ENCODE peak calls at places on chromosomes 5 and 9, in nine cellular contexts. E is fibroblast of lung, J is K562, K is lower lobe of right lung, B is neural progenitor cell, V is NT2/D1, N is cardiac muscle cell, G is transverse colon, C is stomach. S is an unnamed sample.

GRCh38 chr5:180291234-180291940 is 496 bp downstream of the MAPK9 start:
- DNase-seq in E (no peak), J (peak; percentile 39), N (peak; percentile 39), K (no peak), V (no peak), G (peak; percentile 26), B (peak; percentile 40), C (peak; percentile 27), S (peak; percentile 49)

GRCh38 chr5:56838409-56839039 is 23.2 kb downstream of the MAP3K1 start:
- DNase-seq in G (no peak), N (peak; percentile 47), C (no peak), B (peak; percentile 65), E (peak; percentile 80), J (peak; percentile 33), K (no peak), V (no peak), S (no peak)

GRCh38 chr5:14908195-14908594 is 36.6 kb upstream of the ANKH start:
- DNase-seq in N (peak; percentile 78), V (no peak), E (peak; percentile 31), K (no peak), B (no peak), G (no peak), C (no peak), J (no peak), S (no peak)

GRCh38 chr5:157748740-157749461 is 5.4 kb downstream of the LSM11 start:
- DNase-seq in K (no peak), V (no peak), C (no peak), N (no peak), B (no peak), G (no peak), E (peak; percentile 84), J (peak; percentile 23), S (no peak)

GRCh38 chr5:79119486-79119885 is 7.9 kb downstream of the BHMT start:
- DNase-seq in V (no peak), J (no peak), K (no peak), N (no peak), E (no peak), C (no peak), B (no peak), G (no peak), S (no peak)

GRCh38 chr9:18608371-18608770 is 134.4 kb downstream of the ADAMTSL1 start:
- DNase-seq in C (no peak), K (no peak), B (no peak), V (no peak), N (no peak), J (no peak), E (no peak), G (no peak), S (no peak)

GRCh38 chr5:88836195-88836838 is 46.7 kb downstream of the MEF2C start:
- DNase-seq in V (no peak), J (peak; percentile 89), E (peak; percentile 17), G (no peak), B (no peak), N (peak; percentile 68), C (no peak), K (no peak), S (no peak)

GRCh38 chr5:68661237-68661636 is 432.6 kb upstream of the SLC30A5 start:
- DNase-seq in B (peak; percentile 42), K (no peak), V (no peak), J (peak; percentile 36), G (peak; percentile 24), C (peak; percentile 38), N (no peak), E (peak; percentile 17), S (peak; percentile 33)

GRCh38 chr5:172769598-172770373 is 1.2 kb downstream of the DUSP1 start:
- DNase-seq in J (no peak), K (no peak), C (no peak), V (no peak), E (peak; percentile 61), B (peak; percentile 30), G (peak; percentile 46), N (peak; percentile 33), S (peak; percentile 31)

GRCh38 chr5:93433422-93433821 is 147.6 kb downstream of the NR2F1-AS1 start:
- DNase-seq in V (no peak), J (no peak), E (peak; percentile 90), N (no peak), B (no peak), G (no peak), C (no peak), K (no peak), S (no peak)

GRCh38 chr9:74775401-74775800 is 112.3 kb downstream of the TRPM6 start:
- DNase-seq in B (no peak), G (no peak), E (no peak), J (no peak), C (no peak), K (no peak), V (no peak), N (no peak), S (no peak)

GRCh38 chr9:93037476-93037971 is 21.0 kb upstream of the SUSD3 start:
- DNase-seq in K (no peak), C (no peak), J (no peak), B (no peak), E (no peak), G (no peak), V (no peak), N (no peak), S (no peak)

DNA sequence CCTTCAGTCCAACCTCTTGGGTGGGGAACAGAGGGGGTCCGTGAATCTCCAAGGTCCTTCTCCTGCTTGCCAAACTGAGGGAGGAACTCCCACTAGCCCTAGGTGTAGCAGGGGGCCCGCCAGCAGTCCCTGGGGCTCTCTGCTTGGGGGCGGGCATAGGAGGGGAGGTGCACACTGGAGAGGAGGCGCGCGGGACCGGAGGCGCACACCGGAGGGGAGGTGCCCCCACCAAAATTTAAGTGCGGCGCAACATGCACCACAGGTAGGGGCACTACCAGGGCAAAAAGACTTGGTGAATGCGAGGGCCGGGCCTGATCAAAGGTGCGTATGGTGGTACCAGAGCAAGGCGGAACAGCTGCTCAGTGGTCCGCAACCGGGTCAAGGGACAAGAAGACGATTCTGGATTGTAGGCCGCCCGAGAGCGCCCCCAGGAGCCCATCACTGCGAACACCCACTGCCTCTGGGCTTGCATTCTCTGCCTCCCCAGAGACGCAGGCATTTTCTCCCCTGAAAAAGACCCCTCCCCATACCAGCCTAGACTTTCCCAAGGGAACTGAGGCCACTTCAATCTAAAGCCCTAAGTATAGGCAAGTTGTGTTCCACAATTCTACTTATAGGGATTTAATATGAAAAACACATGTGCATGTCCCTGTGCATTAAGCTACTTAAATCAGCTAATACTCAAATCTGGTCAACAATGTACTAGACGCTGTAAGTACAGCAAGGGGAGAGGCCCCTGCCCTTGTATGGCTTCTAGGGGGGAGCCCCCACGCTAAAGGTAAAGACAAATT is 50.6 kb downstream of the TGFBI start:
- DNase-seq in N (peak; percentile 55), K (no peak), G (no peak), E (no peak), B (peak; percentile 39), V (no peak), C (no peak), J (no peak), S (no peak)
- H3K4me3 ChIP-seq in N (peak overlapping the region; percentile 42), K (peak overlapping the region; percentile 49), G (peak overlapping the region; percentile 29), E (no peak overlapping the region), B (peak overlapping the region; percentile 45), V (no peak overlapping the region), C (no peak overlapping the region), J (no peak overlapping the region), S (no peak overlapping the region)

GRCh38 chr5:13339022-13339421 is 605.5 kb downstream of the DNAH5 start:
- DNase-seq in E (no peak), C (no peak), G (no peak), K (no peak), J (no peak), B (no peak), V (no peak), N (no peak), S (no peak)
- H3K9me3 ChIP-seq in E (no peaks in the 10 kb centered on the region), C (no peaks in the 10 kb centered on the region), G (no peaks in the 10 kb centered on the region), K (no peaks in the 10 kb centered on the region), J (no peaks in the 10 kb centered on the region), B (no peaks in the 10 kb centered on the region), V (no peaks in the 10 kb centered on the region), N (no peaks in the 10 kb centered on the region), S (no peaks in the 10 kb centered on the region)

GRCh38 chr5:139654875-139655491 is 6.8 kb downstream of the CXXC5 start:
- DNase-seq in G (no peak), B (peak; percentile 61), V (no peak), K (no peak), N (peak; percentile 69), J (no peak), E (no peak), C (peak; percentile 66), S (peak; percentile 71)

GRCh38 chr5:139653616-139654015 is 5.5 kb downstream of the CXXC5 start:
- DNase-seq in J (no peak), V (no peak), E (no peak), K (no peak), N (no peak), C (no peak), B (peak; percentile 49), G (no peak), S (no peak)

GRCh38 chr5:139657363-139658321 is 9.5 kb downstream of the CXXC5 start:
- DNase-seq in N (no peak), K (no peak), E (no peak), J (peak; percentile 81), G (no peak), B (no peak), C (no peak), V (no peak), S (no peak)

GRCh38 chr5:139654464-139654863 is 6.3 kb downstream of the CXXC5 start:
- DNase-seq in J (no peak), N (no peak), V (no peak), E (no peak), K (no peak), C (no peak), G (no peak), B (no peak), S (no peak)

DNA sequence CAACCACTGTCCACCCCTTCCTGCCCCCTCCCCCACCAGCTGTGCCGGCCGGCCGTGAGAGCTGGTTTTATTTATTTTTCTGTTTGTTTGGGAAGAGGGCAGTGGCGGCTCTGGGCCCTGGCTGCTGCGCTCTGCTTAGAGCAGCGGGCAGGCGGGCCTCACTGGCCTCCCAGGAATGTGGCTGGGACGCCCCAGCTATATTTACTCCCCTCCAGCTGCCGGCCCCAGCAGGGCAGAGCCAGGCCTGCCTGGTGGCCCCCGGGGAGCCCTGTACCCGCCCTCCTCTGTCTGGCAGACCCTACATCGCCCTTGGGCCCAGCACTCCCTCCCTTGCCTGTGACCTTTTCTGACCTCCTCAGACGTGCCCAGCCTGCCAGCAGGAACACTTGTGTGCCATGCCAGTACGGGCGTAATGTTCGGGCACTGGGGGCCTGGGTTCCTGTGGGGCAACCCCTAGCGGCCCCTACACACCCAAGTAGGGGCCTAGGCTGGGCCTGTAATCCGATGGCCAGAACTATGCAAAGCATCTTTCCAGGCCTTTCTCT is 7.7 kb downstream of the CXXC5 start:
- DNase-seq in J (no peak), E (peak; percentile 69), B (peak; percentile 67), N (peak; percentile 80), V (no peak), K (peak; percentile 75), G (no peak), C (peak; percentile 85), S (peak; percentile 47)
- H3K4me1 ChIP-seq in J (peaks cover 88% of the 10 kb centered on the region), E (peaks cover 57% of the 10 kb centered on the region), B (peaks cover 77% of the 10 kb centered on the region), N (peaks cover 82% of the 10 kb centered on the region), V (peaks cover 55% of the 10 kb centered on the region), K (peaks cover 99% of the 10 kb centered on the region), G (peaks cover 71% of the 10 kb centered on the region), C (peaks cover 100% of the 10 kb centered on the region), S (peaks cover 66% of the 10 kb centered on the region)

DNA sequence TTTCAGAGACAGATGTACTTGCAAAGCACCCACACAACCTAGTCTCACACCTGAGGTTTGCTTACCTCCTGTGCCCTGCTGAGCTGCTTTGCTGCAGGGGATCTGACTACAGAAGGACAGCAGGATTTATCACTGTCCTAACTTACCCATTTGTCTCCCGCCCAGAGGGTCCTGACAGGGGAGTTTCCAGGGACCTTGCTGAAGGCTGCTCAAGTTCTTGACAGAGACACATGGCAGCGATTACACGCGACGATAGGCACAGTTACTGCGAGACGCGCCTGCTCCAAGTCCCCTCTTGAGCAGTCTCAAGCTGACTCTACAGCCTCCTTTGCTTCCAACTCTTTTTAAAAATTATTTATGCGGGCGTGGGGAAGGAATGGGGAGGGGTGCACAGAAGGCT is 24.6 kb upstream of the GALNT10 start:
- DNase-seq in E (no peak), J (no peak), V (no peak), N (peak; percentile 21), G (no peak), B (peak; percentile 37), K (no peak), C (no peak), S (no peak)
- H3K4me3 ChIP-seq in E (no peak overlapping the region), J (no peak overlapping the region), V (no peak overlapping the region), N (no peak overlapping the region), G (no peak overlapping the region), B (no peak overlapping the region), K (no peak overlapping the region), C (no peak overlapping the region), S (no peak overlapping the region)